ENCODE peak calls at places on chromosomes 6 and 20, in four cellular contexts. T is cardiac muscle cell, V is fibroblast of villous mesenchyme, S is lower leg skin. N is an unnamed sample.

GRCh38 chr20:2093200-2093781 is 8.3 kb upstream of the STK35 start:
- DNase-seq in T (no peak), V (no peak), S (no peak), N (peak)

GRCh38 chr6:54784021-54784420 is 62.5 kb upstream of the FAM83B start:
- DNase-seq in T (no peak), V (no peak), S (no peak), N (no peak)

GRCh38 chr20:24132246-24132645 is 143.7 kb upstream of the GGTLC1 start:
- DNase-seq in T (no peak), V (no peak), S (peak), N (no peak)

GRCh38 chr6:147508871-147509608 is 550 bp downstream of the SAMD5 start:
- DNase-seq in T (no peak), V (no peak), S (no peak), N (no peak)

GRCh38 chr20:49308875-49309274 is 31.0 kb upstream of the ZNFX1 start:
- DNase-seq in T (no peak), V (no peak), S (no peak), N (no peak)

GRCh38 chr6:121436966-121437756 is 1.7 kb downstream of the GJA1 start:
- DNase-seq in T (peak), V (peak), S (peak), N (peak)

GRCh38 chr20:57416296-57417022 is 25.3 kb downstream of the RBM38 start:
- DNase-seq in T (no peak), V (no peak), S (no peak), N (no peak)

GRCh38 chr6:43020847-43021246 is 576 bp upstream of the RRP36 start:
- DNase-seq in T (peak), V (no peak), S (no peak), N (no peak)

GRCh38 chr6:28167068-28167467 is 25.4 kb downstream of the ZKSCAN8 start:
- DNase-seq in T (peak), V (peak), S (no peak), N (no peak)

GRCh38 chr6:90896165-90896549 is 309.3 kb upstream of the MAP3K7 start:
- DNase-seq in T (no peak), V (no peak), S (no peak), N (no peak)

GRCh38 chr6:158387036-158387435 is 74.8 kb downstream of the TULP4 start:
- DNase-seq in T (no peak), V (no peak), S (no peak), N (no peak)

GRCh38 chr20:22805970-22806369 is 221.6 kb upstream of the FOXA2 start:
- DNase-seq in T (no peak), V (no peak), S (peak), N (no peak)

GRCh38 chr20:56359212-56360132 is 698 bp downstream of the FAM210B start:
- DNase-seq in T (peak), V (peak), S (peak), N (peak)

GRCh38 chr6:43070028-43070632 is 6.0 kb upstream of the PTK7 start:
- DNase-seq in T (peak), V (peak), S (no peak), N (no peak)

GRCh38 chr6:98572579-98572978 is 261.8 kb upstream of the POU3F2 start:
- DNase-seq in T (no peak), V (no peak), S (no peak), N (no peak)

GRCh38 chr6:103798166-103798565 is 1061.6 kb downstream of the HACE1 start:
- DNase-seq in T (no peak), V (no peak), S (no peak), N (no peak)
- TF ChIP-seq CTCF in T (no peak), V (no peak), S (no peak), N (no peak)

GRCh38 chr6:32086661-32087573 is 22.2 kb downstream of the TNXB start:
- DNase-seq in T (peak), V (peak), S (no peak), N (no peak)
- H3K4me3 ChIP-seq in T (no peak), V (no peak), S (no peak), N (peak)

DNA sequence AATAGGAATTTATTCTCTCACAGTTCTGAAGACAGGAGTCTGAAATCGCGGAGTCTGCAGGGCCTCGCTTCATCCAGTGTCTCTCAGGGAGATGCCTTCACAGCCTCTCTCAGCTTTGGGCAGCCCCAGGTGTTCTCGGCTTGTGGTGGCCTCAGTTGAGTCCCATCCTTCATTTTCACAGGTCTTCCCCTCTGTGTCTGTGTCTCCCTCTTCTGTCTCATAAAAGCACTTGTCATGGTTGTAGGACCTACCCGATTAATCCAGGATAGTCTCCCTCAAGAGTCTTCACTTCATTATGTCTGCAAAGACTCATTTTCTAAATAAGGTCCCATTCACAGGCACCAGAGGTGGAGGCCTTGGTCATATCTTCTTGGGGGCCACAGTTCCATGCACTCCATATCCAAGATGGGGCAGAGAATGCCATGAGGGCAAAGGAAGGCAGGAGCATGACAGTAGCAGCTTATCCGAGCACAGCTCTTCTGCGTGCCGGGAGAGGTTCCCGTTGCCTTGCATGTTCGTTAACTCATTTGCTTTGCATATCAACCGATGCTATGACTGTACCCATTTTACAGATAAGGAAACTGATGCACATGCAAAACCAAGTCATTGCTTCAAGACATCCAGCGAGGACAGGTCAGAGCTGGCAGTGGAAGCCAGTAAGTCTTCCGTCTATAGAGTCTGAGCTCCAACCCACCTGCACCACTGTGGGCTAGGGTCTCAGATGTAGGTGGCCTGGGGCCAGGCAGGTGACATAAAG is 363.8 kb upstream of the SULF2 start:
- DNase-seq in T (no peak), V (no peak), S (no peak), N (no peak)
- TF ChIP-seq CTCF in T (no peak), V (no peak), S (no peak), N (no peak)

DNA sequence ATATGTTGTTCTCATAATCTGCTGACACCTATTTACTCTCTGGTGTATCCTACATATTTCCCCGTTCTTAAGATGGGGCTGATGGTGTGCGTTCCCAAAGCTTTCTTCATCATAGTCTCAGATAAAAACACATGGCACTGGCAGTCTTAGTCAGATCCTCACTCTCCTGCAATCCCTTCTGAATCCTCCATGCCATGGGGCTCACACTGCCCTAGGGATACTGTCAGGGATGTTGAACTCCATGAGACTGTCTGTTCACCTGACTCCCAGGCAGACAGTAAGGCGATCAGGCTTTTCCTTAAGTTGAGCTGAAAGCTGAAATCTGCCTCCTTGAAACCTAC is 76.0 kb downstream of the SLX4IP start:
- DNase-seq in T (no peak), V (no peak), S (no peak), N (no peak)
- H3K4me3 ChIP-seq in T (no peak), V (no peak), S (no peak), N (no peak)

GRCh38 chr20:38223743-38224100 is 36.8 kb downstream of the KIAA1755 start:
- DNase-seq in T (no peak), V (no peak), S (no peak), N (no peak)

GRCh38 chr20:38222231-38222922 is 38.2 kb downstream of the KIAA1755 start:
- DNase-seq in T (peak), V (peak), S (no peak), N (peak)

GRCh38 chr20:38224534-38224933 is 36.0 kb downstream of the KIAA1755 start:
- DNase-seq in T (no peak), V (no peak), S (no peak), N (no peak)

GRCh38 chr20:38221041-38221589 is 39.4 kb downstream of the KIAA1755 start:
- DNase-seq in T (peak), V (peak), S (peak), N (peak)

DNA sequence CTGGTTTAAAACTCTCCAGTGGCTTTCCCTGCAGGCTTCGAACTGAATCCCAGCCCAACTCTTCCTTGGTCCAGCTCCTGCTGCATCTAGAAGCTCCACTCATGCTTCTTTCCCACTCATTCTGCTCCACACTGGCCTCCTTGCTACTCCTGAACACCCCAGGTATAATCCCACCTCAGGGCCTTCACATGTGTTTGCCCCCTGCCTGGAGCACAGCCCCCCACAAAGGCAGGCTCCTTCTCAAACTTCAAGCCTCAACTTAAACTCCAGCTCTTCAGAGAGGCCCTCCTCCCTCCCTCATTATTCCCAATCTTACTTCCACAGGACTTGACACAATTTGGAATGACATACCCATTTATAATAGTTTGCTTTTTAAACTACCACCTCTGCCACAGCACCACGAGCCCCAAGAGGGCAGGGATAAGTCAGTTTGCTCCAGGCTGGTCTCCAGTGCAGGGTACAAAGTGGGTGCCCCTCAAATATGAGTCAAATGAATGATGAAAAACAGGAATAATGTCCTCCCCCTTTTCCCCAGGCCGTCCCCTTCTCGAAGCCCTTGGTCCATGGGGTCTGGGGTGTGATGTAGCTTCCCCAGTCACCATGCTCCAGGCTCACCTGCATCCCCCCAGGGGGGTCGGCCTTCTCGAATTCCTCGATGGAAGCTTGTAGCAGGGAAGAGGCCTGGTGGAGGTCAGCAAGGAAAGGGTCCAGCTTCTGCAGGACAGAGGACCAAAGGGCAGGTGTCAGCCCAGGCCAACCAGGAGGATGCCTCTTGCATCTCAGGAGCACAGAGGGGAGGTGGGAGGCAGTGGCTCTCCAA is 37.4 kb downstream of the KIAA1755 start:
- DNase-seq in T (no peak), V (no peak), S (no peak), N (no peak)
- TF ChIP-seq CTCF in T (no peak), V (no peak), S (no peak), N (no peak)

GRCh38 chr20:19889011-19889953 is 127.9 kb upstream of the NAA20 start:
- DNase-seq in T (peak), V (peak), S (peak), N (peak)
- H3K4me3 ChIP-seq in T (no peak), V (peak), S (no peak), N (no peak)

GRCh38 chr6:2209226-2209809 is 36.1 kb downstream of the GMDS start:
- DNase-seq in T (peak), V (peak), S (no peak), N (peak)
- TF ChIP-seq CTCF in T (peak), V (peak), S (no peak), N (peak)

DNA sequence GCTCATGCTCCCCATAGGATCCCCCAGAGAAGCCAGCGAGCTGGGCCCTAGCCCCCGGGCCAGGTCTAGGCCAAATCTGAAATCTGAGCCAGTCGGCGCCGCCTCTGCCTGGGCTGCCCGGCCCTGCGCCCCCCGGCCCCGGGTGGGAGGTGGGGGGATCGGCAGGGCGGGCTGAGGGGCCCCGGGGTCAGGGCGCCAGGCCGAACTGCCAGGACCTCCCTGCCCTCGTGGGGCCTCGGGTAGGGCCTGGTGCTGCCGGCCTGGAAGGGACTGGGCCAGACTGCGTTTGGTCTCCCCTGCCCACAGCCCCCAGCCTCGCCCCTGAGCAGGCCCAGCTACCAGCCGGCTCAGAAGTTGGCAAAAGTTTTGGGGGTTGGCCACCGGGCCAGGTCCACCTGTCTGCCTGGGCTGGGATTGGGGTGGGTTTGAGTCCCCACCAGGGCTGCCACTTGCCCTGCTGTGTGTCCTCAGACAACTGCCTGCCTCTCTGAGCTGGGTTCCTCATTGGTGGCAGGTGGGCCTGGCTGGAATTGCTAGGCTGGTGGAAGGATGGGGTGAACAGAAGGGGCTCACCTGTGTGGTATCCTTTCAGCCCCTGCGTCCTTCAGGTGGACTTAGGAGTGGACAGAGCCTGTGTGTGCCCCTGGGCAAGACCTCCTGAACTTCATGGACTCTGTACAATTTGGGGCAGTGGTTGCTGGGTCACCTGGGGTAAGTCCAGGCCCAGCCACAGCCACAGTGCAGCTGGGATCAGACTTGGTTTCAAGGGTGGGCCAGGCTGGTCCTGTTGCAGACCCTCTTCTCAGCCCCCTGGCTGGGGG is 796 bp downstream of the SRC start:
- DNase-seq in T (peak), V (no peak), S (peak), N (no peak)
- H3K4me3 ChIP-seq in T (peak), V (peak), S (peak), N (peak)